ENCODE peak calls at places on chromosomes 12 and 14, in seven cellular contexts. One of them, this sample, is unnamed.

GRCh38 chr12:117863004-117863709 is 105.6 kb downstream of the KSR2 start:
- DNase-seq in heart left ventricle: no peak
- DNase-seq in A549: no peak
- DNase-seq in gastrocnemius medialis: no peak
- DNase-seq in IMR-90: no peak
- DNase-seq in adrenal gland: no peak
- DNase-seq in sigmoid colon: no peak
- DNase-seq in this sample: no peak

GRCh38 chr14:24888532-24888931 is 161.4 kb downstream of the STXBP6 start:
- DNase-seq in A549: no peak
- DNase-seq in gastrocnemius medialis: no peak
- DNase-seq in heart left ventricle: no peak
- DNase-seq in adrenal gland: no peak
- DNase-seq in sigmoid colon: no peak
- DNase-seq in IMR-90: no peak
- DNase-seq in this sample: no peak

GRCh38 chr12:100268835-100269564 is 2.0 kb downstream of the SCYL2 start:
- DNase-seq in adrenal gland: no peak
- DNase-seq in A549: no peak
- DNase-seq in gastrocnemius medialis: no peak
- DNase-seq in sigmoid colon: no peak
- DNase-seq in heart left ventricle: no peak
- DNase-seq in IMR-90: peak; percentile 15
- DNase-seq in this sample: no peak

GRCh38 chr14:50116986-50117385 is 614 bp upstream of the VCPKMT start:
- DNase-seq in adrenal gland: no peak
- DNase-seq in IMR-90: no peak
- DNase-seq in sigmoid colon: no peak
- DNase-seq in heart left ventricle: no peak
- DNase-seq in A549: no peak
- DNase-seq in gastrocnemius medialis: no peak
- DNase-seq in this sample: no peak

GRCh38 chr12:42145552-42146215 is 1.0 kb upstream of the GXYLT1 start:
- DNase-seq in heart left ventricle: no peak
- DNase-seq in A549: peak; percentile 72
- DNase-seq in sigmoid colon: no peak
- DNase-seq in IMR-90: peak; percentile 2
- DNase-seq in adrenal gland: no peak
- DNase-seq in gastrocnemius medialis: no peak
- DNase-seq in this sample: no peak

GRCh38 chr14:90383731-90384542 is 12.9 kb upstream of the CALM1 start:
- DNase-seq in adrenal gland: peak; percentile 59
- DNase-seq in gastrocnemius medialis: peak; percentile 51
- DNase-seq in sigmoid colon: peak; percentile 85
- DNase-seq in IMR-90: peak; percentile 46
- DNase-seq in A549: no peak
- DNase-seq in heart left ventricle: peak; percentile 59
- DNase-seq in this sample: peak; percentile 67

GRCh38 chr14:33871394-33871793 is 79.5 kb downstream of the EGLN3 start:
- DNase-seq in heart left ventricle: no peak
- DNase-seq in sigmoid colon: no peak
- DNase-seq in A549: no peak
- DNase-seq in IMR-90: no peak
- DNase-seq in gastrocnemius medialis: no peak
- DNase-seq in adrenal gland: no peak
- DNase-seq in this sample: no peak

GRCh38 chr14:34043627-34044372 is 92.9 kb upstream of the EGLN3 start:
- DNase-seq in A549: peak; percentile 77
- DNase-seq in IMR-90: no peak
- DNase-seq in heart left ventricle: no peak
- DNase-seq in adrenal gland: no peak
- DNase-seq in sigmoid colon: no peak
- DNase-seq in gastrocnemius medialis: no peak
- DNase-seq in this sample: no peak

GRCh38 chr14:101062611-101063010 is 159.1 kb upstream of the RTL1 start:
- DNase-seq in IMR-90: peak; percentile 66
- DNase-seq in A549: no peak
- DNase-seq in sigmoid colon: peak; percentile 3
- DNase-seq in heart left ventricle: no peak
- DNase-seq in gastrocnemius medialis: no peak
- DNase-seq in adrenal gland: no peak
- DNase-seq in this sample: no peak

GRCh38 chr14:67887478-67887877 is 67.9 kb downstream of the RAD51B start:
- DNase-seq in adrenal gland: no peak
- DNase-seq in IMR-90: no peak
- DNase-seq in heart left ventricle: no peak
- DNase-seq in sigmoid colon: no peak
- DNase-seq in A549: no peak
- DNase-seq in gastrocnemius medialis: no peak
- DNase-seq in this sample: no peak

GRCh38 chr12:56469007-56469930 is 891 bp downstream of the SPRYD4 start:
- DNase-seq in gastrocnemius medialis: no peak
- DNase-seq in A549: no peak
- DNase-seq in heart left ventricle: no peak
- DNase-seq in IMR-90: no peak
- DNase-seq in sigmoid colon: peak; percentile 69
- DNase-seq in adrenal gland: peak; percentile 36
- DNase-seq in this sample: peak; percentile 32

GRCh38 chr12:13167226-13167625 is 29.3 kb upstream of the EMP1 start:
- DNase-seq in heart left ventricle: no peak
- DNase-seq in gastrocnemius medialis: no peak
- DNase-seq in A549: no peak
- DNase-seq in IMR-90: no peak
- DNase-seq in adrenal gland: no peak
- DNase-seq in sigmoid colon: no peak
- DNase-seq in this sample: no peak

GRCh38 chr12:101775814-101776213 is 36.6 kb upstream of the SYCP3 start:
- DNase-seq in sigmoid colon: no peak
- DNase-seq in IMR-90: no peak
- DNase-seq in gastrocnemius medialis: no peak
- DNase-seq in adrenal gland: no peak
- DNase-seq in A549: no peak
- DNase-seq in heart left ventricle: no peak
- DNase-seq in this sample: no peak

GRCh38 chr14:77882098-77882497 is 82.2 kb downstream of the ADCK1 start:
- DNase-seq in adrenal gland: peak; percentile 33
- DNase-seq in sigmoid colon: no peak
- DNase-seq in gastrocnemius medialis: no peak
- DNase-seq in heart left ventricle: peak; percentile 49
- DNase-seq in A549: peak; percentile 22
- DNase-seq in IMR-90: no peak
- DNase-seq in this sample: no peak

GRCh38 chr12:51275088-51275487 is 4.9 kb upstream of the SMAGP start:
- DNase-seq in IMR-90: no peak
- DNase-seq in sigmoid colon: no peak
- DNase-seq in gastrocnemius medialis: no peak
- DNase-seq in A549: no peak
- DNase-seq in adrenal gland: no peak
- DNase-seq in heart left ventricle: no peak
- DNase-seq in this sample: no peak

GRCh38 chr12:28899951-28900350 is 249.1 kb upstream of the FAR2 start:
- DNase-seq in heart left ventricle: no peak
- DNase-seq in A549: no peak
- DNase-seq in IMR-90: peak; percentile 97
- DNase-seq in sigmoid colon: no peak
- DNase-seq in gastrocnemius medialis: no peak
- DNase-seq in adrenal gland: no peak
- DNase-seq in this sample: no peak

GRCh38 chr14:63045234-63045611 is at the start of gene KCNH5:
- DNase-seq in sigmoid colon: no peak
- DNase-seq in adrenal gland: peak; percentile 34
- DNase-seq in heart left ventricle: peak; percentile 22
- DNase-seq in A549: peak; percentile 14
- DNase-seq in gastrocnemius medialis: no peak
- DNase-seq in IMR-90: peak; percentile 46
- DNase-seq in this sample: no peak

GRCh38 chr14:76776306-76777251 is 15.3 kb downstream of the VASH1 start:
- DNase-seq in heart left ventricle: no peak
- DNase-seq in gastrocnemius medialis: no peak
- DNase-seq in IMR-90: no peak
- DNase-seq in sigmoid colon: peak; percentile 55
- DNase-seq in A549: no peak
- DNase-seq in adrenal gland: no peak
- DNase-seq in this sample: no peak

GRCh38 chr14:71586131-71586893 is 345.9 kb upstream of the RGS6 start:
- DNase-seq in gastrocnemius medialis: no peak
- DNase-seq in IMR-90: peak; percentile 59
- DNase-seq in heart left ventricle: no peak
- DNase-seq in adrenal gland: peak; percentile 38
- DNase-seq in A549: no peak
- DNase-seq in sigmoid colon: no peak
- DNase-seq in this sample: peak; percentile 25

GRCh38 chr12:62603811-62604098 is 137.1 kb downstream of the MON2 start:
- DNase-seq in gastrocnemius medialis: no peak
- DNase-seq in IMR-90: no peak
- DNase-seq in heart left ventricle: no peak
- DNase-seq in adrenal gland: no peak
- DNase-seq in A549: no peak
- DNase-seq in sigmoid colon: no peak
- DNase-seq in this sample: no peak

GRCh38 chr14:59187802-59188460 is 536 bp upstream of the DAAM1 start:
- DNase-seq in adrenal gland: peak; percentile 43
- DNase-seq in sigmoid colon: peak; percentile 77
- DNase-seq in gastrocnemius medialis: peak; percentile 4
- DNase-seq in A549: peak; percentile 10
- DNase-seq in IMR-90: no peak
- DNase-seq in heart left ventricle: peak; percentile 46
- DNase-seq in this sample: no peak

GRCh38 chr12:117101953-117102833 is 3.0 kb upstream of the TESC start:
- DNase-seq in A549: no peak
- DNase-seq in heart left ventricle: no peak
- DNase-seq in adrenal gland: no peak
- DNase-seq in gastrocnemius medialis: no peak
- DNase-seq in IMR-90: no peak
- DNase-seq in sigmoid colon: no peak
- DNase-seq in this sample: no peak

GRCh38 chr14:45211295-45211694 is 41.7 kb downstream of the MIS18BP1 start:
- DNase-seq in heart left ventricle: no peak
- DNase-seq in A549: no peak
- DNase-seq in sigmoid colon: no peak
- DNase-seq in IMR-90: no peak
- DNase-seq in gastrocnemius medialis: no peak
- DNase-seq in adrenal gland: no peak
- DNase-seq in this sample: no peak
- H3K4me3 ChIP-seq in heart left ventricle: no peak overlapping the region
- H3K4me3 ChIP-seq in A549: no peak overlapping the region
- H3K4me3 ChIP-seq in sigmoid colon: no peak overlapping the region
- H3K4me3 ChIP-seq in IMR-90: no peak overlapping the region
- H3K4me3 ChIP-seq in gastrocnemius medialis: no peak overlapping the region
- H3K4me3 ChIP-seq in adrenal gland: no peak overlapping the region
- H3K4me3 ChIP-seq in this sample: no peak overlapping the region

GRCh38 chr14:73231874-73232851 is 5.1 kb upstream of the PAPLN start:
- DNase-seq in IMR-90: no peak
- DNase-seq in sigmoid colon: peak; percentile 63
- DNase-seq in heart left ventricle: no peak
- DNase-seq in adrenal gland: no peak
- DNase-seq in gastrocnemius medialis: no peak
- DNase-seq in A549: peak; percentile 73
- DNase-seq in this sample: no peak
- TF ChIP-seq CTCF in IMR-90: peak; percentile 21
- TF ChIP-seq CTCF in sigmoid colon: no peak
- TF ChIP-seq CTCF in heart left ventricle: no peak
- TF ChIP-seq CTCF in adrenal gland: no peak
- TF ChIP-seq CTCF in gastrocnemius medialis: no peak
- TF ChIP-seq CTCF in A549: peak; percentile 46
- TF ChIP-seq CTCF in this sample: no peak

GRCh38 chr12:19576421-19576925 is 137.2 kb downstream of the AEBP2 start:
- DNase-seq in A549: no peak
- DNase-seq in gastrocnemius medialis: no peak
- DNase-seq in heart left ventricle: no peak
- DNase-seq in sigmoid colon: no peak
- DNase-seq in IMR-90: peak; percentile 76
- DNase-seq in adrenal gland: no peak
- DNase-seq in this sample: no peak

GRCh38 chr12:19577131-19577530 is 137.8 kb downstream of the AEBP2 start:
- DNase-seq in adrenal gland: no peak
- DNase-seq in sigmoid colon: no peak
- DNase-seq in A549: no peak
- DNase-seq in heart left ventricle: no peak
- DNase-seq in IMR-90: no peak
- DNase-seq in gastrocnemius medialis: no peak
- DNase-seq in this sample: no peak

GRCh38 chr12:19574606-19575005 is 135.3 kb downstream of the AEBP2 start:
- DNase-seq in IMR-90: peak; percentile 5
- DNase-seq in adrenal gland: no peak
- DNase-seq in A549: peak; percentile 27
- DNase-seq in sigmoid colon: no peak
- DNase-seq in heart left ventricle: no peak
- DNase-seq in gastrocnemius medialis: no peak
- DNase-seq in this sample: no peak

GRCh38 chr12:19573866-19574265 is 134.6 kb downstream of the AEBP2 start:
- DNase-seq in sigmoid colon: no peak
- DNase-seq in A549: no peak
- DNase-seq in adrenal gland: no peak
- DNase-seq in IMR-90: no peak
- DNase-seq in gastrocnemius medialis: no peak
- DNase-seq in heart left ventricle: no peak
- DNase-seq in this sample: no peak

DNA sequence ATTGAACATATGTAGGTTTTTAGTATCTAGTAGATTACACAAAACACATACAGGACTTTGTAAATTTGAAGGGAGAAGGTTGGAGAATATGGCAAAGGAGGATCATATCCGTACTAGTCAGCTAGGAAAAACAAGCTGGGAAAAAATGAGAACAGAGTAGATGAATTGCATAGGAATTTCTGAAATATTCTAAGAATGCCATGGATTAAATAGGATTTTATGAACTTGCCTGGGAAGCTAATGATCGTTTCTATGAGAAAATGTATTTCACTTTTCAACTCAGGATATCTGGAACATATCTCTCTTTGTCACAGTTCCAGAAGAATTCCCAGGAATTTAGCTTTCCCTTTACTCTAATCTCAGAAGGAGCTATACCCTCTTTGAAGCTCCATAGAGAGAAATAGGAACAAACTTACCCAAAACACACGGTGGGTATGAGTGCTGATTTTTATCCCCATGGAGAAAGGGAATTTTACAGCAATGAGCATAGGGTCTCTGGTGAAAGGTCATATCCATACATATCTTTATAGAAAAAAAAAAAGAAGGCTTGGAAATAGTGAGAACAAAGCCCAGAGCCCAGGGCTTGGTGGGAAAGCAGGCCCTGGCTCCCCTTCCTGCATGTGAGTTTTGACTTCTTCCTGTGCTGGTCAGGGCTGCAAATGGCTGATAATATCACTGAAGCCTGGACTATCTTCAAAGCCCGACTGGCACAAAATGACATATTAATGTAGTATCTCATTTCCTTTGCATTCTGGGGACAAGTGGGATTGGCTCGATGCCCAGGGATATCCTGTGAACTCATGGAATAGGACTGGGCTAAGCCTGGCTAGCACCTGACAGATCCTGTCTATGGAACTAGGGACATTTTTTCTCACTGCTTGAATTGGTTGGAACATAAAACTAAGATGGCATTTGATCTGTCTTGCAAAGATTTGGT is 136.3 kb downstream of the AEBP2 start:
- DNase-seq in heart left ventricle: peak; percentile 78
- DNase-seq in IMR-90: peak; percentile 74
- DNase-seq in sigmoid colon: peak; percentile 75
- DNase-seq in adrenal gland: peak; percentile 63
- DNase-seq in A549: peak; percentile 15
- DNase-seq in gastrocnemius medialis: peak; percentile 6
- DNase-seq in this sample: peak; percentile 36
- TF ChIP-seq POLR2A in heart left ventricle: no peak
- TF ChIP-seq POLR2A in IMR-90: no peak
- TF ChIP-seq POLR2A in sigmoid colon: no peak
- TF ChIP-seq POLR2A in adrenal gland: no peak
- TF ChIP-seq POLR2A in A549: no peak
- TF ChIP-seq POLR2A in gastrocnemius medialis: no peak
- TF ChIP-seq POLR2A in this sample: no peak

GRCh38 chr12:11677752-11678151 is 28.3 kb downstream of the ETV6 start:
- DNase-seq in IMR-90: no peak
- DNase-seq in sigmoid colon: no peak
- DNase-seq in A549: no peak
- DNase-seq in heart left ventricle: peak; percentile 43
- DNase-seq in gastrocnemius medialis: no peak
- DNase-seq in adrenal gland: no peak
- DNase-seq in this sample: no peak
- H3K4me3 ChIP-seq in IMR-90: no peak overlapping the region
- H3K4me3 ChIP-seq in sigmoid colon: no peak overlapping the region
- H3K4me3 ChIP-seq in A549: no peak overlapping the region
- H3K4me3 ChIP-seq in heart left ventricle: no peak overlapping the region
- H3K4me3 ChIP-seq in gastrocnemius medialis: no peak overlapping the region
- H3K4me3 ChIP-seq in adrenal gland: no peak overlapping the region
- H3K4me3 ChIP-seq in this sample: no peak overlapping the region